ENCODE peak calls at places on chromosomes 4 and X, in five cellular contexts. P is ovary; Q is uterus; D is GM23248; C is CD8-positive, alpha-beta memory T cell. N is an unnamed sample.
A peak's percentile ranks its signal among the peaks of the same experiment; 100 is the strongest.

GRCh38 chrX:1450381-1451161 is 2.1 kb downstream of the ASMTL start:
- DNase-seq in P (no peak), Q (peak; percentile 18), D (no peak), C (no peak), N (no peak)

GRCh38 chrX:132564026-132564425 is 75.2 kb upstream of the MBNL3 start:
- DNase-seq in P (no peak), Q (no peak), D (peak; percentile 5), C (no peak), N (no peak)

GRCh38 chr4:102551946-102552575 is 50.9 kb downstream of the NFKB1 start:
- DNase-seq in P (no peak), Q (no peak), D (no peak), C (no peak), N (no peak)

GRCh38 chr4:40149960-40150385 is 46.9 kb upstream of the RHOH start:
- DNase-seq in P (peak; percentile 63), Q (peak; percentile 59), D (peak; percentile 70), C (peak; percentile 58), N (peak; percentile 6)

GRCh38 chrX:24100713-24101112 is 46.0 kb downstream of the EIF2S3 start:
- DNase-seq in P (no peak), Q (no peak), D (peak; percentile 60), C (no peak), N (no peak)

GRCh38 chr4:54527532-54527931 is 130.2 kb upstream of the KIT start:
- DNase-seq in P (no peak), Q (no peak), D (no peak), C (no peak), N (no peak)

GRCh38 chr4:87093443-87094123 is 126.8 kb downstream of the KLHL8 start:
- DNase-seq in P (peak; percentile 37), Q (no peak), D (peak; percentile 82), C (peak; percentile 5), N (no peak)

GRCh38 chr4:93834371-93835066 is 6.0 kb downstream of the ATOH1 start:
- DNase-seq in P (no peak), Q (no peak), D (no peak), C (no peak), N (no peak)

GRCh38 chr4:182507808-182508207 is 264.6 kb downstream of the TENM3 start:
- DNase-seq in P (no peak), Q (no peak), D (no peak), C (no peak), N (no peak)

GRCh38 chr4:41701961-41702360 is 46.6 kb downstream of the PHOX2B start:
- DNase-seq in P (no peak), Q (no peak), D (no peak), C (no peak), N (no peak)

GRCh38 chr4:184169225-184169867 is 48.3 kb downstream of the ENPP6 start:
- DNase-seq in P (no peak), Q (no peak), D (no peak), C (no peak), N (no peak)

GRCh38 chr4:128600996-128601857 is 208.3 kb upstream of the JADE1 start:
- DNase-seq in P (peak; percentile 90), Q (peak; percentile 83), D (peak; percentile 92), C (no peak), N (peak; percentile 43)

GRCh38 chrX:94751611-94752010 is 1077.6 kb downstream of the FAM133A start:
- DNase-seq in P (no peak), Q (no peak), D (no peak), C (no peak), N (no peak)

GRCh38 chr4:145740796-145741195 is 60.9 kb downstream of the C4orf51 start:
- DNase-seq in P (no peak), Q (no peak), D (no peak), C (no peak), N (no peak)

GRCh38 chr4:8216443-8217245 is 17.6 kb downstream of the SH3TC1 start:
- DNase-seq in P (no peak), Q (no peak), D (no peak), C (no peak), N (no peak)

GRCh38 chrX:17552251-17552650 is 177.3 kb downstream of the NHS start:
- DNase-seq in P (no peak), Q (no peak), D (peak; percentile 59), C (no peak), N (no peak)

GRCh38 chrX:121307441-121307840 is 260.0 kb downstream of the GLUD2 start:
- DNase-seq in P (no peak), Q (no peak), D (peak; percentile 43), C (no peak), N (no peak)

GRCh38 chr4:145775406-145775805 is 95.5 kb downstream of the C4orf51 start:
- DNase-seq in P (no peak), Q (no peak), D (no peak), C (no peak), N (no peak)

GRCh38 chrX:104697264-104697663 is 131.3 kb downstream of the IL1RAPL2 start:
- DNase-seq in P (no peak), Q (no peak), D (no peak), C (no peak), N (no peak)

GRCh38 chr4:20253272-20253798 is 1.6 kb downstream of the SLIT2 start:
- DNase-seq in P (no peak), Q (peak; percentile 18), D (peak; percentile 43), C (no peak), N (no peak)

GRCh38 chr4:140755811-140756291 is 334 bp downstream of the TBC1D9 start:
- DNase-seq in P (peak; percentile 55), Q (peak; percentile 36), D (peak; percentile 77), C (no peak), N (no peak)

GRCh38 chr4:156774422-156774821 is 197.2 kb downstream of the PDGFC start:
- DNase-seq in P (no peak), Q (peak; percentile 63), D (peak; percentile 96), C (no peak), N (peak; percentile 5)

GRCh38 chr4:84389406-84389805 is 109.7 kb downstream of the NKX6-1 start:
- DNase-seq in P (no peak), Q (no peak), D (peak; percentile 23), C (no peak), N (no peak)

GRCh38 chr4:163332526-163333405 is at the start of gene NPY1R:
- DNase-seq in P (peak; percentile 61), Q (peak; percentile 55), D (peak; percentile 87), C (no peak), N (peak; percentile 33)

GRCh38 chrX:41152221-41152620 is 67.0 kb downstream of the USP9X start:
- DNase-seq in P (no peak), Q (no peak), D (no peak), C (no peak), N (no peak)

GRCh38 chr4:11608992-11609391 is 180.3 kb upstream of the HS3ST1 start:
- DNase-seq in P (no peak), Q (no peak), D (no peak), C (no peak), N (no peak)

GRCh38 chr4:185134176-185134869 is 8.7 kb upstream of the SLC25A4 start:
- DNase-seq in P (no peak), Q (no peak), D (peak; percentile 68), C (no peak), N (no peak)

GRCh38 chrX:133640161-133641015 is 225.1 kb upstream of the GPC4 start:
- DNase-seq in P (no peak), Q (no peak), D (no peak), C (no peak), N (no peak)

DNA sequence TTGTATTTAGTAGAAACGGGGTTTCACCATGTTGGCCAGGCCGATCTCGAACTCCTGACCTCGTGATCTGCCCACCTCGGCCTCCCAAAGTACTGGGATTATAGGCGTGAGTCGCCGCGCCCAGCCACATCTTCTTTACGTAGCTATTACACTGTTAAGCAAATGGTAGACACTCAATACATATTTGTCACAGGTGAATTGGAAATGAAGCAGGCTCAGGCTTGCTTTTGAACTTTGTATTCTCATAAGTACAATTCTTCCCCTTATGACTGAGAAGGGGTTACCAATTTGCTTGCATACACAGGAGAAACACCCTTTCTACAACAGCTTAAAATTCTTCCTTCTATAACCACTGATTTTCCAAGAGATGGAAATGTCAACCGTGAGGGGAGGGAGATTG is 787 bp upstream of the SRPX2 start:
- DNase-seq in P (no peak), Q (no peak), D (no peak), C (no peak), N (no peak)
- H3K4me3 ChIP-seq in P (no peak overlapping the region), Q (no peak overlapping the region), D (peak overlapping the region; percentile 74), C (no peak overlapping the region), N (no peak overlapping the region)

GRCh38 chr4:154545689-154546088 is 4.5 kb downstream of the PLRG1 start:
- DNase-seq in P (no peak), Q (no peak), D (no peak), C (no peak), N (no peak)
- H3K36me3 ChIP-seq in P (no peaks in the 10 kb centered on the region), Q (no peaks in the 10 kb centered on the region), D (peaks cover 67% of the 10 kb centered on the region), C (peaks cover 45% of the 10 kb centered on the region), N (peaks cover 40% of the 10 kb centered on the region)

GRCh38 chr4:158826882-158827281 is 58.1 kb downstream of the FNIP2 start:
- DNase-seq in P (no peak), Q (no peak), D (no peak), C (no peak), N (no peak)

GRCh38 chr4:158824425-158825274 is 55.8 kb downstream of the FNIP2 start:
- DNase-seq in P (no peak), Q (no peak), D (peak; percentile 67), C (no peak), N (no peak)

GRCh38 chr4:158827475-158828085 is 58.8 kb downstream of the FNIP2 start:
- DNase-seq in P (no peak), Q (no peak), D (no peak), C (no peak), N (no peak)

GRCh38 chr4:158826057-158826456 is 57.2 kb downstream of the FNIP2 start:
- DNase-seq in P (no peak), Q (no peak), D (peak; percentile 28), C (no peak), N (no peak)

DNA sequence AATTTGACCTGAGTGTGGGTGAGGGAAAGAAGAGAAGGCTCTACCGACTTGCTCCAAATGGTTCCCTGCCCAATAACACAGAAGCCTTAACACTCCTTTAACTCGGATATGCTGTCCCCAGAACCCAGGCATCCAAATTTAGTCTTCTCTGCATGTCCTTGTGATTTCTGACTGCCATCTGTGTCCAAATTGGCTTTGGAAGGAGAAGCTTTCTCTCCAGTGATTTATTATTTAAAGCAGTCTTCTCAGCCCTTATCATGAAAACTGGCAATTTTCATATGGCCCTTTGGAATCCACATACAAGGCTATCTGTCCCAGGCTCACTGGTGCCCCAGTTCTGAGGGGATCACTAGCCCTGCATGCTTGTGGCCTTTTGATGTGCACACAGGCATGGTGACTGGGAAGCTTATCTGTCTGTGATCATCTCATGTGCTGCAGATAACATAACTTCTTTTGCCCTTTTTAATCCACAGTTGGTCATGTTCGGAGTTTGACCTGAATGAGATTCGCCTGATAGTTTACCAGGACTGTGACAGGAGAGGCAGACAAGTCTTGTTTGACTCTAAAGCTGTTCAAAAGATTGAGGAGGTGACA is 56.7 kb downstream of the FNIP2 start:
- DNase-seq in P (no peak), Q (no peak), D (no peak), C (no peak), N (no peak)
- H3K4me1 ChIP-seq in P (peaks cover 2% of the 10 kb centered on the region), Q (no peaks in the 10 kb centered on the region), D (peaks cover 43% of the 10 kb centered on the region), C (peaks cover 18% of the 10 kb centered on the region), N (peaks cover 62% of the 10 kb centered on the region)

GRCh38 chrX:10979956-10980355 is 131.2 kb upstream of the HCCS start:
- DNase-seq in P (no peak), Q (no peak), D (no peak), C (no peak), N (no peak)

GRCh38 chrX:10986616-10987015 is 124.5 kb upstream of the HCCS start:
- DNase-seq in P (no peak), Q (no peak), D (peak; percentile 15), C (no peak), N (no peak)

GRCh38 chrX:10981491-10981890 is 129.6 kb upstream of the HCCS start:
- DNase-seq in P (no peak), Q (no peak), D (no peak), C (no peak), N (no peak)

GRCh38 chrX:10984213-10984612 is 126.9 kb upstream of the HCCS start:
- DNase-seq in P (no peak), Q (no peak), D (no peak), C (no peak), N (no peak)

GRCh38 chrX:10983526-10983925 is 127.6 kb upstream of the HCCS start:
- DNase-seq in P (no peak), Q (no peak), D (no peak), C (no peak), N (no peak)
- H3K4me3 ChIP-seq in P (no peak overlapping the region), Q (no peak overlapping the region), D (no peak overlapping the region), C (no peak overlapping the region), N (no peak overlapping the region)

N was measured in thoracic aorta.